ENCODE peak calls at places on chromosomes 11 and 22, in four cellular contexts. A is suprapubic skin, D is Calu3, T is right atrium auricular region. M is an unnamed sample.

GRCh38 chr11:68546555-68546954 is 86.0 kb downstream of the PPP6R3 start:
- DNase-seq in A (no peak), T (no peak), D (no peak), M (no peak)

GRCh38 chr11:1138053-1138452 is 19.7 kb upstream of the MUC5AC start:
- DNase-seq in T (no peak), A (no peak), D (no peak), M (no peak)

GRCh38 chr22:50703726-50704509 is 31.3 kb downstream of the SHANK3 start:
- DNase-seq in A (peak), D (no peak), T (no peak), M (no peak)

GRCh38 chr11:108960498-108960897 is 295.6 kb downstream of the DDX10 start:
- DNase-seq in D (no peak), T (no peak), A (no peak), M (no peak)

GRCh38 chr11:123527947-123528346 is 97.9 kb downstream of the GRAMD1B start:
- DNase-seq in T (no peak), A (no peak), D (no peak), M (no peak)

GRCh38 chr11:94884322-94884721 is 89.0 kb downstream of the CWC15 start:
- DNase-seq in T (peak), D (no peak), A (no peak), M (no peak)

GRCh38 chr11:114145166-114145695 is 85.7 kb downstream of the ZBTB16 start:
- DNase-seq in A (no peak), D (no peak), T (no peak), M (no peak)

GRCh38 chr11:68843703-68844312 is 2.1 kb upstream of the CPT1A start:
- DNase-seq in A (no peak), D (peak), T (no peak), M (no peak)

GRCh38 chr11:85599083-85599482 is 28.1 kb downstream of the DLG2 start:
- DNase-seq in A (no peak), D (no peak), T (no peak), M (no peak)

GRCh38 chr22:43972931-43973330 is 17.7 kb downstream of the SAMM50 start:
- DNase-seq in T (no peak), D (no peak), A (peak), M (no peak)

GRCh38 chr22:50625131-50625567 is 2.8 kb downstream of the ARSA start:
- DNase-seq in D (no peak), T (no peak), A (peak), M (no peak)

GRCh38 chr22:47996446-47996857 is 1234.0 kb downstream of the TBC1D22A start:
- DNase-seq in A (no peak), D (no peak), T (no peak), M (no peak)

GRCh38 chr11:4626207-4627105 is 10.8 kb upstream of the OR51D1 start:
- DNase-seq in D (peak), A (no peak), T (no peak), M (peak)

GRCh38 chr22:23763579-23764331 is 965 bp downstream of the C22orf15 start:
- DNase-seq in A (no peak), D (no peak), T (no peak), M (no peak)

GRCh38 chr22:17117890-17118289 is 3.3 kb downstream of the TMEM121B start:
- DNase-seq in T (no peak), D (no peak), A (no peak), M (no peak)

GRCh38 chr22:24128024-24128423 is 53.3 kb upstream of the SUSD2 start:
- DNase-seq in D (no peak), A (no peak), T (no peak), M (no peak)

GRCh38 chr11:64553554-64554201 is 37.3 kb upstream of the SLC22A12 start:
- DNase-seq in A (no peak), D (peak), T (peak), M (peak)

GRCh38 chr11:133713406-133713805 is 131.9 kb downstream of the SPATA19 start:
- DNase-seq in T (no peak), D (no peak), A (no peak), M (no peak)

GRCh38 chr22:44497218-44497903 is 672 bp downstream of the RTL6 start:
- DNase-seq in A (no peak), D (peak), T (peak), M (no peak)

GRCh38 chr11:66835762-66836405 is 7.4 kb upstream of the RCE1 start:
- DNase-seq in D (no peak), T (no peak), A (no peak), M (no peak)

GRCh38 chr11:74754507-74755255 is 6.0 kb downstream of the RNF169 start:
- DNase-seq in D (peak), T (no peak), A (no peak), M (no peak)

GRCh38 chr22:31540966-31541365 is 44.6 kb downstream of the SFI1 start:
- DNase-seq in T (no peak), D (no peak), A (no peak), M (no peak)

GRCh38 chr11:132605794-132606570 is 926.3 kb downstream of the OPCML start:
- DNase-seq in D (no peak), T (no peak), A (no peak), M (no peak)

GRCh38 chr11:3014314-3014938 is 22.3 kb upstream of the NAP1L4 start:
- DNase-seq in T (no peak), A (no peak), D (no peak), M (no peak)

GRCh38 chr11:46529086-46529905 is 64.5 kb downstream of the AMBRA1 start:
- DNase-seq in A (peak), T (peak), D (peak), M (peak)

GRCh38 chr11:65208785-65209710 is 27.3 kb downstream of the CAPN1 start:
- DNase-seq in A (peak), T (no peak), D (no peak), M (no peak)

GRCh38 chr11:59185412-59185811 is 13.5 kb downstream of the DTX4 start:
- DNase-seq in T (no peak), A (no peak), D (peak), M (no peak)

GRCh38 chr11:9506489-9507343 is 45.9 kb downstream of the ZNF143 start:
- DNase-seq in A (no peak), T (peak), D (peak), M (peak)

GRCh38 chr22:17436382-17436951 is 67.2 kb downstream of the CECR2 start:
- DNase-seq in A (no peak), D (no peak), T (no peak), M (no peak)

GRCh38 chr22:27110985-27111451 is 453.6 kb downstream of the MIAT start:
- DNase-seq in A (no peak), D (peak), T (no peak), M (no peak)

GRCh38 chr11:6638437-6638836 is 17.2 kb downstream of the DCHS1 start:
- DNase-seq in A (no peak), D (no peak), T (no peak), M (no peak)
- TF ChIP-seq CTCF in A (no peak), D (no peak), T (no peak), M (no peak)

DNA sequence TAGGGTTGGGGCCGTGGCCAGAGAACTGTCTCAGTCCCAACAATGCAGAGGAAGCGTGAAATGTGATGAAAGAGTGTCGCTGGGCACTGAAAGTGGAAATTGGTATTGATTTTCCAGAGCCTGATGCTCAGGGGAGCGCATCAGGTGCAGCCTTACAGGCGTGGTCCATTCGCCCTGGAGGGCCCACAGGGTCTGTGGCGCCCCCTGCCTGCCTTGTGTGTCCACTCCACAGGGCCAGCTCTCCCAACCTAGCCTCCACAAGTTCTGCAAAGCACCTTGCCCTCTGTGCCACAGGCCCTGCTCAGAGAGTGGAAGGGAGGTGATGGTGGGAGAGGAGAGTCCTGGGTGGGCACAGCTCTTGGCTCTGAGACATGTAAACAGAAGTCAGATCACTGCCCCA is 54.9 kb upstream of the LMO1 start:
- DNase-seq in T (no peak), A (no peak), D (peak), M (no peak)
- TF ChIP-seq CTCF in T (peak), A (no peak), D (no peak), M (no peak)

DNA sequence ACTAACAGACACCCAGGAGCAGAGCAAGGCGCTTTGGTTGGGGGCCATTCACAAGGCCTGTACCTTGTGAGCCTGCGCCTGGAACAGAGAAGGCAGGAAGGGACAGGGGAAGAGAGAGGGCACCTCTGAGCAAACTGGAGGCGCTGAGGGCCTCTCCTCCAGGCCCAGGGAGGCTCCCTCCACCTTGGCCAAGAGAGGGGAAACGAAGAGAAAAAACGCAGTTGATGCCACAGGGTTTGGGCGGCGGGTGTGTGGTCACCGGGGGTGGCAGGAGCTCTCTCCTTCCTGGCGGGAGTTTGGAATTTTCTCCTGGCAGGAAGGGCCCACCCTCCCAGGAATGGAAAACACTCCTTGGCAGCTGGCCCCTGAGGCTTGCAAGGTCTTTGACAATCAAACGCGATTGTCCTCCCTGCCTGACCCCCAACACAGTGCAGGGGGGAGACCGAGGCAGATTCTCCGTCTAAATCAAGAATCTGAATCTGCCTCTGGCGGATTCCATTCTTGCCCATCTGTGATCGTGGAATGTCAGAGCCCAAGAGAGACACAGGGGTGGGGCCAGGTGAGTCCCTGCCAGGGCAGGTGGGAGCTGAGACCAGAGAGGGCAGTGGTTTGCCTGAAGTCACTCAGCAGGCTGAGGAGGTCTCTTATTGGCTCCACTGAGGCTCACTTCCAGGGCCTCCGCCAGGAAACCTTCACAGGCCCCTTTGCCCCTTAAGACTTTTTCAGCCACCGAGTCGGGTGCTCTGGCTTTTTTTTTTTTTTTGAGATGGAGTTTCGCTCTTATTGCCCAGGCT is 21.0 kb downstream of the RPL3 start:
- DNase-seq in A (no peak), T (no peak), D (no peak), M (no peak)
- TF ChIP-seq CTCF in A (no peak), T (no peak), D (no peak), M (no peak)

DNA sequence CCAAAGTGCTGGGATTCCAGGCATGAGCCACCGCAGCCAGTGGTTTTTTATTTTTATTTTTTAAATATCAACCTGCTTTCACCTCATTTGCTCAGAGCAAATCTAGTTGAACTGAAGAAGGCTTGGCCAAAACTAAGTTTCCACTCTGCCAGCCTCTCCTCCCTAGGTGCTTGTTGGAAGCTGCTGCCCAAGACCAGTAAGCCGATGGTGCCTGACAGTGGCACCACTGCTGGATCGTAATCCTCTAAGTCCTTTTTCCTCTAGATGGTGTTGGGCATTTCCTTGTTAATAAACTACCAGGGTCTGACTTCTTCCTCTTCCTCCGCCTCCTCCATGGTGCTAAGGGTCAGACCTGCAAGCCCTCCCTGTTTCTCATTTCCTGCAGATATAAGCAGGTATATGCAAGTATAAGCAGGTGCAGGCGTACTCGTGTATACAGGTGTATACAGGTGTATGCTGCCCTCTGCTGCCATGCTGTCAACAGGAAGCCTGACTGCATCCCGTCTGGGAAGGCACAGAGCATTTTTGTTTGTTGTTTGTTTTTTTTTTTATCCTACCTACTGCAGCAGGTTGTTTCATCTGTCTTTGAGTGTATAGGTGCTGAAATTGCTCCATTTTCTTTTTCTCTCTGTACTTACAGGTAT is 1.6 kb downstream of the NADSYN1 start:
- DNase-seq in D (peak), T (no peak), A (no peak), M (no peak)
- TF ChIP-seq CTCF in D (peak), T (no peak), A (peak), M (no peak)